ENCODE peak calls at places on chromosomes 5 and 9, in seven cellular contexts. K is A549, M is tibial nerve, N is erythroblast, R is ovary, L is GM12892, Q is esophagus squamous epithelium. B is an unnamed sample.

GRCh38 chr5:37111426-37112382 is 137.5 kb downstream of the CPLANE1 start:
- DNase-seq in L (peak; percentile 16), M (no peak), Q (no peak), K (no peak), N (no peak), R (no peak), B (no peak)

GRCh38 chr5:10306806-10307205 is 896 bp downstream of the CMBL start:
- DNase-seq in K (no peak), R (no peak), Q (no peak), L (no peak), M (no peak), N (no peak), B (peak; percentile 63)

GRCh38 chr9:123097709-123098459 is 64.4 kb downstream of the GPR21 start:
- DNase-seq in L (no peak), M (no peak), Q (no peak), R (no peak), K (no peak), N (no peak), B (no peak)

GRCh38 chr9:16436545-16436944 is 433.9 kb downstream of the BNC2 start:
- DNase-seq in N (no peak), M (no peak), R (no peak), Q (no peak), L (no peak), K (no peak), B (no peak)

GRCh38 chr5:59988396-59988795 is 94.9 kb upstream of the PDE4D start:
- DNase-seq in R (no peak), Q (no peak), M (no peak), K (no peak), L (no peak), N (no peak), B (no peak)

GRCh38 chr9:134560206-134560605 is 81.4 kb upstream of the COL5A1 start:
- DNase-seq in N (no peak), M (no peak), Q (no peak), K (no peak), R (peak; percentile 1), L (no peak), B (no peak)

GRCh38 chr5:80153586-80154126 is 102.2 kb downstream of the SERINC5 start:
- DNase-seq in R (no peak), Q (no peak), M (no peak), L (no peak), K (no peak), N (no peak), B (no peak)

GRCh38 chr9:15262581-15262980 is 44.4 kb downstream of the TTC39B start:
- DNase-seq in Q (no peak), N (no peak), L (no peak), R (no peak), M (no peak), K (no peak), B (no peak)

GRCh38 chr5:162128117-162128516 is 60.5 kb downstream of the GABRG2 start:
- DNase-seq in K (no peak), M (no peak), L (no peak), R (no peak), Q (no peak), N (no peak), B (no peak)

GRCh38 chr5:111313017-111313724 is 89.0 kb downstream of the CAMK4 start:
- DNase-seq in L (no peak), R (no peak), Q (no peak), K (no peak), N (no peak), M (no peak), B (no peak)

GRCh38 chr5:120895659-120896058 is 431.6 kb downstream of the PRR16 start:
- DNase-seq in R (no peak), Q (no peak), M (no peak), L (no peak), K (no peak), N (no peak), B (no peak)

GRCh38 chr9:123424131-123424530 is 68.1 kb downstream of the CRB2 start:
- DNase-seq in N (no peak), R (no peak), K (no peak), L (no peak), M (no peak), Q (no peak), B (peak; percentile 19)

GRCh38 chr5:107857785-107858184 is 187.0 kb upstream of the EFNA5 start:
- DNase-seq in R (no peak), K (no peak), Q (no peak), L (no peak), N (no peak), M (no peak), B (no peak)

GRCh38 chr5:138212828-138213160 is 329 bp downstream of the CDC23 start:
- DNase-seq in M (no peak), N (peak; percentile 74), L (no peak), R (no peak), K (peak; percentile 26), Q (no peak), B (peak; percentile 11)

GRCh38 chr5:53030828-53031425 is 41.8 kb downstream of the ITGA2 start:
- DNase-seq in N (no peak), L (no peak), M (no peak), R (no peak), K (no peak), Q (no peak), B (no peak)
- TF ChIP-seq POLR2A in N (no peak), L (no peak), M (no peak), R (no peak), K (no peak), Q (no peak), B (no peak)

GRCh38 chr9:105554042-105554441 is 3.9 kb upstream of the FKTN start:
- DNase-seq in N (no peak), M (no peak), K (no peak), Q (no peak), L (no peak), R (no peak), B (no peak)

DNA sequence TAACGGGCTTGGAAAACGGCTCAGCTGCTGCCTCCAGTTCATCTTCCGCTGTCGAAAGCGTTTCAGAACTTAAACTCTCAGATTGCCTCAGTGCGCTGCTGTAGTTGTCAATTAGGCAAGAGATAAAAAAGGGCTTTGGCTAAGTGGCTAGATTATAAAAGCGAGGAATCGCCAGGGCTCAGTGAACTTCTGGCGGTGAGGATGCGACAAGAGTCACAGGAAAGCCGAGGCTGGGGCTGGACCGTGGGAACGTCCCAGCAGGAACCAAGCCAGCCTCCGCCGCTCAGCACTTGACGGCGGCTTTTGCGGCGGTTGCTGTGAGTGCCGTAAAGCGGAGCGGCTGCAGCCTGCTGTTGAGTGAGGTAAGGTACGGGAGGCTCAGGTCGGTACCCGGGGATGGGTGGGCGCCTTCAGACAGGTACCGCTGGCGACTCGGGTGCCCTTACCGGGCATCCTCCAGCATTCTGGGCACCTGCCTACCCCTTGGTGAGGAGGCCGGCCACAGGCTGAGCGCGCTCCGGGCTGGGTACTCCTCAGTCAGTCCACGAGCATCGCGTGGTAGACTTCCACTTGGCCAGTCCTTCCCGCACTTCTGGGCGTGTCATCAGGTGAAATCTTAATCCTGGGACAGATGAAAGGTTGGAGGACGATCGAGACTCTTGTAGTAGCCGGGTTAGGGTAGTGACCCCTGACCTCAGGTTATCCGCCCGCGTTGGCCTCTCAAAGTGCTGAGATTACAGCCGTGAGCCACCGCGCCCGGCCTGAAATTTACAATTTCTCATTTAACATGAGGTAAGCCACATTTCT is at the start of gene FKTN:
- DNase-seq in Q (peak; percentile 24), M (peak; percentile 73), R (peak; percentile 86), L (peak; percentile 74), N (peak; percentile 87), K (peak; percentile 80), B (peak; percentile 86)
- TF ChIP-seq POLR2A in Q (no peak), M (no peak), R (no peak), L (peak; percentile 84), N (peak; percentile 64), K (peak; percentile 60), B (no peak)

GRCh38 chr5:19880430-19880829 is 107.6 kb downstream of the CDH18 start:
- DNase-seq in M (no peak), R (no peak), Q (no peak), K (no peak), L (no peak), N (no peak), B (no peak)
- TF ChIP-seq POLR2A in M (no peak), R (no peak), Q (no peak), K (no peak), L (no peak), N (no peak), B (no peak)

DNA sequence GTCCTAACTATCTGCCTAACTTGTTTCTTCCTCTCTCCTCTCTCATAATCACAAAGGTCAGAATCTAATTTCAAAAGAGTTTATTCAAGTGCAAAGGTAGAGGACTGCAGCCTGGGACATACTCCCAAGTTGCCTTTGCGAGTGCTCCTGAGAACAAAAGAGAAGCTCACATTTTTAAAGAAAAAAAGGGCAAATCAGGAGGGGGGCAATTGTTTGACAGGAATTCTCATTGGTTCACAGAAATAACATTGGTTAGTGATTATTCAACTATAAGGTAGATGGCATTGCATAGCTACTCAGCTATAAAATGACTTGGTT is 108.1 kb upstream of the RAI14 start:
- DNase-seq in L (no peak), M (no peak), N (no peak), Q (no peak), R (no peak), K (no peak), B (no peak)
- TF ChIP-seq POLR2A in L (no peak), M (no peak), N (no peak), Q (no peak), R (no peak), K (no peak), B (no peak)

DNA sequence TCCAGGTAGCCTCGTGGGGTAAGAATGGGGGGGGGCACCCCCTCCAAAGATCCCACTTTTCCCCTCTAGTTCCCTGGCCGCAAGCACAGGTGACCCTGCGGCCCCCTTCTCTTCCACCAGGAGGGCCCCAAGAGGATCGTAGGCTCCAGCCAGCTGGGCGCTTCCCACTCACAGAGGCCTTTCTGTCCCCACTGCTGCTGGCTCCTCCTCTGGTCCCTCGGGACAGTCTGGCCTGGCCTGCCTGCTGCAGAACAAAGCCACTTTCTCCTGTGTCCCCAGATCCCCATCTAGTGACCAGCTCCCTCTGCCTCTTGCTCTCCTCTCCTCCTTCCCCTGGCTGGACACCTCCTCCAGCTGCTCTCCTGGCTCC is 534 bp upstream of the SAPCD2 start:
- DNase-seq in Q (no peak), R (no peak), M (peak; percentile 54), L (peak; percentile 39), K (no peak), N (no peak), B (no peak)
- TF ChIP-seq POLR2A in Q (no peak), R (no peak), M (no peak), L (no peak), K (no peak), N (peak; percentile 2), B (no peak)